ENCODE peak calls at places on chromosomes 7 and 10, in six cellular contexts. J is stomach, I is SK-N-SH, T is H1, P is spleen, G is HCT116. W is an unnamed sample.

GRCh38 chr7:146690987-146691386 is 574.4 kb downstream of the CNTNAP2 start:
- DNase-seq in J (no peak), I (no peak), T (no peak), P (no peak), G (no peak), W (no peak)

GRCh38 chr7:5773661-5774086 is 7.8 kb downstream of the RNF216 start:
- DNase-seq in J (no peak), I (no peak), T (peak; percentile 5), P (no peak), G (peak; percentile 90), W (no peak)

GRCh38 chr10:103870503-103870902 is 15.1 kb upstream of the SH3PXD2A start:
- DNase-seq in J (no peak), I (no peak), T (no peak), P (no peak), G (no peak), W (no peak)

GRCh38 chr10:11901454-11902431 is 78.6 kb downstream of the PROSER2 start:
- DNase-seq in J (no peak), I (no peak), T (no peak), P (peak; percentile 37), G (no peak), W (no peak)

GRCh38 chr10:127563718-127564553 is 14.8 kb downstream of the NPS start:
- DNase-seq in J (no peak), I (peak; percentile 61), T (no peak), P (no peak), G (peak; percentile 24), W (no peak)

GRCh38 chr10:52853704-52854103 is 81.1 kb upstream of the MBL2 start:
- DNase-seq in J (no peak), I (no peak), T (no peak), P (no peak), G (no peak), W (no peak)

GRCh38 chr10:128881086-128881485 is 586.0 kb upstream of the MGMT start:
- DNase-seq in J (no peak), I (no peak), T (no peak), P (no peak), G (no peak), W (no peak)

GRCh38 chr7:142657376-142657775 is 91.9 kb upstream of the PRSS1 start:
- DNase-seq in J (no peak), I (no peak), T (no peak), P (no peak), G (no peak), W (no peak)

GRCh38 chr7:145005601-145006000 is 169.7 kb upstream of the TPK1 start:
- DNase-seq in J (no peak), I (no peak), T (no peak), P (no peak), G (no peak), W (no peak)

GRCh38 chr7:96236198-96237039 is 85.5 kb downstream of the SLC25A13 start:
- DNase-seq in J (no peak), I (peak; percentile 42), T (no peak), P (no peak), G (peak; percentile 18), W (no peak)

GRCh38 chr10:100909506-100910260 is 3.1 kb upstream of the SLF2 start:
- DNase-seq in J (no peak), I (no peak), T (no peak), P (no peak), G (no peak), W (no peak)

GRCh38 chr7:135342887-135343286 is 109.2 kb downstream of the STRA8 start:
- DNase-seq in J (no peak), I (peak; percentile 71), T (no peak), P (no peak), G (no peak), W (no peak)

GRCh38 chr10:122172311-122173008 is 98.6 kb upstream of the BTBD16 start:
- DNase-seq in J (no peak), I (no peak), T (no peak), P (no peak), G (no peak), W (no peak)

GRCh38 chr10:33963656-33964175 is 629.2 kb upstream of the NRP1 start:
- DNase-seq in J (no peak), I (no peak), T (no peak), P (no peak), G (no peak), W (no peak)

GRCh38 chr7:6453737-6454136 is 6.0 kb upstream of the DAGLB start:
- DNase-seq in J (no peak), I (no peak), T (no peak), P (no peak), G (peak; percentile 77), W (no peak)

GRCh38 chr7:67857698-67858097 is 861.1 kb downstream of the TYW1 start:
- DNase-seq in J (no peak), I (no peak), T (no peak), P (no peak), G (no peak), W (no peak)

GRCh38 chr7:92179393-92179924 is 517 bp upstream of the LRRD1 start:
- DNase-seq in J (no peak), I (no peak), T (no peak), P (no peak), G (no peak), W (no peak)

GRCh38 chr7:129779602-129780256 is 168.2 kb downstream of the NRF1 start:
- DNase-seq in J (peak; percentile 72), I (peak; percentile 86), T (no peak), P (peak; percentile 81), G (peak; percentile 61), W (peak; percentile 68)

GRCh38 chr7:131346885-131347592 is 19.4 kb downstream of the MKLN1 start:
- DNase-seq in J (peak; percentile 39), I (no peak), T (no peak), P (no peak), G (no peak), W (no peak)

GRCh38 chr7:56026538-56026937 is 24.7 kb downstream of the PSPH start:
- DNase-seq in J (no peak), I (no peak), T (no peak), P (no peak), G (no peak), W (no peak)

GRCh38 chr7:27167916-27168264 is 2.6 kb upstream of the HOXA9 start:
- DNase-seq in J (no peak), I (no peak), T (no peak), P (peak; percentile 3), G (no peak), W (no peak)

GRCh38 chr7:28739826-28740225 is 218.3 kb downstream of the TRIL start:
- DNase-seq in J (peak; percentile 35), I (no peak), T (no peak), P (no peak), G (no peak), W (no peak)

GRCh38 chr7:16421333-16422099 is at the start of gene CRPPA:
- DNase-seq in J (no peak), I (peak; percentile 79), T (no peak), P (peak; percentile 84), G (no peak), W (no peak)

GRCh38 chr10:95268438-95268837 is 22.4 kb downstream of the PDLIM1 start:
- DNase-seq in J (no peak), I (peak; percentile 53), T (no peak), P (no peak), G (no peak), W (no peak)

GRCh38 chr7:5827755-5828154 is 46.3 kb upstream of the RNF216 start:
- DNase-seq in J (no peak), I (peak; percentile 67), T (no peak), P (peak; percentile 76), G (peak; percentile 16), W (no peak)

GRCh38 chr7:117673839-117674238 is 194.0 kb downstream of the CFTR start:
- DNase-seq in J (no peak), I (peak; percentile 5), T (no peak), P (no peak), G (peak; percentile 24), W (no peak)

GRCh38 chr10:4372601-4373000 is 453.4 kb upstream of the AKR1E2 start:
- DNase-seq in J (no peak), I (peak; percentile 70), T (no peak), P (no peak), G (no peak), W (no peak)

GRCh38 chr7:150937848-150938561 is 40.1 kb downstream of the KCNH2 start:
- DNase-seq in J (no peak), I (peak; percentile 41), T (no peak), P (no peak), G (no peak), W (no peak)

GRCh38 chr10:8037199-8037801 is 17.2 kb upstream of the GATA3 start:
- DNase-seq in J (no peak), I (no peak), T (no peak), P (no peak), G (no peak), W (no peak)

GRCh38 chr7:155338632-155339320 is 41.1 kb downstream of the INSIG1 start:
- DNase-seq in J (no peak), I (no peak), T (no peak), P (no peak), G (no peak), W (no peak)

GRCh38 chr10:103679096-103679790 is 176.1 kb downstream of the SH3PXD2A start:
- DNase-seq in J (no peak), I (no peak), T (no peak), P (no peak), G (no peak), W (no peak)

GRCh38 chr10:101609481-101609880 is 21.4 kb downstream of the DPCD start:
- DNase-seq in J (no peak), I (no peak), T (no peak), P (no peak), G (no peak), W (no peak)

GRCh38 chr10:22740180-22740579 is 25.8 kb upstream of the PIP4K2A start:
- DNase-seq in J (no peak), I (no peak), T (no peak), P (no peak), G (no peak), W (no peak)

GRCh38 chr10:5412277-5412941 is at the start of gene NET1:
- DNase-seq in J (peak; percentile 93), I (peak; percentile 97), T (peak; percentile 83), P (peak; percentile 90), G (peak; percentile 80), W (peak; percentile 80)
- TF ChIP-seq POLR2AphosphoS5 in J (peak; percentile 64), I (no peak), T (no peak), P (peak; percentile 56), G (peak; percentile 74), W (no peak)

GRCh38 chr7:1928555-1929348 is 258.7 kb downstream of the ELFN1 start:
- DNase-seq in J (peak; percentile 92), I (no peak), T (no peak), P (peak; percentile 64), G (no peak), W (no peak)
- TF ChIP-seq POLR2AphosphoS5 in J (peak; percentile 86), I (no peak), T (no peak), P (no peak), G (no peak), W (no peak)

GRCh38 chr10:119521443-119522204 is 20.9 kb downstream of the RGS10 start:
- DNase-seq in J (no peak), I (no peak), T (no peak), P (no peak), G (peak; percentile 89), W (no peak)
- TF ChIP-seq POLR2AphosphoS5 in J (no peak), I (peak; percentile 46), T (no peak), P (no peak), G (peak; percentile 70), W (no peak)

DNA sequence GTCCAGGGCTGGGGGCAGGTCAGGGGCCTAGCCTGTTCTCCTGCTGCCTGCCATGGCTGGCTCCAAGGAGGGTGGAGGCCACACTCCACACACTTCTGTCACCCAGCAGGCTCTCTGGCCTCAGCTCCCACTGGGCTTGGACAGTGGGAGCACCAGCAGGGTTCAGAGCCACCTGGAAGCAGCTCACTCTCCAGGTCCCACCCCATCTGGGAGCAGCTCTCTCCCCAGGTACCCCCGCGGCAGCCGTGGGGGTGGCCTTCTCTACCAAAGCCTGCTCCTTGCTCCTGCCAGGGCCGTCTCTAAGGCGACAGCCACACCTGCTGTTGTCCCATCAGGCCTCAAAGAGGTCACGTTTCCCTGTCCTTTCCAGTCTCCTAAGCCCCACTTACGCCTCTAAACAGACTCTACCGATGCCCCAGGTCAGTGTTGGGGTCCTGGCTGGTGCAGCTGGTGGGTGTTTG is 142.5 kb upstream of the RET start:
- DNase-seq in J (no peak), I (no peak), T (no peak), P (peak; percentile 47), G (no peak), W (no peak)
- TF ChIP-seq POLR2AphosphoS5 in J (no peak), I (no peak), T (no peak), P (no peak), G (no peak), W (no peak)